ENCODE peak calls at places on chromosomes 11 and 22, in eight cellular contexts. R, P, T, H, B, J, N and S are unnamed samples.

GRCh38 chr22:30262917-30263741 is 3.5 kb downstream of the OSM start:
- DNase-seq in H (peak; percentile 85), T (peak; percentile 72), B (peak; percentile 83), R (no peak), J (peak; percentile 84), P (no peak), N (peak; percentile 83), S (peak; percentile 72)

GRCh38 chr11:17277024-17277584 is 565 bp downstream of the NUCB2 start:
- DNase-seq in T (peak; percentile 56), P (peak; percentile 34), H (no peak), J (no peak), R (no peak), N (no peak), B (peak; percentile 42), S (no peak)

GRCh38 chr22:17486313-17486712 is 77.0 kb upstream of the SLC25A18 start:
- DNase-seq in R (no peak), H (no peak), P (no peak), N (no peak), B (no peak), T (no peak), J (no peak), S (no peak)

GRCh38 chr11:118634435-118635236 is 27.2 kb downstream of the PHLDB1 start:
- DNase-seq in T (peak; percentile 81), R (no peak), J (peak; percentile 80), B (no peak), P (no peak), H (peak; percentile 92), N (peak; percentile 76), S (no peak)

GRCh38 chr11:126698576-126698975 is 302.0 kb downstream of the KIRREL3 start:
- DNase-seq in T (no peak), H (no peak), J (no peak), P (no peak), R (no peak), B (no peak), N (no peak), S (no peak)

GRCh38 chr22:47547881-47548630 is 785.6 kb downstream of the TBC1D22A start:
- DNase-seq in B (no peak), R (no peak), J (no peak), P (no peak), T (no peak), H (peak; percentile 44), N (no peak), S (no peak)

GRCh38 chr11:31711137-31711536 is 100.0 kb downstream of the PAX6 start:
- DNase-seq in T (no peak), B (no peak), P (no peak), J (no peak), H (no peak), R (no peak), N (no peak), S (no peak)

GRCh38 chr11:106281455-106282173 is 204.2 kb downstream of the AASDHPPT start:
- DNase-seq in N (no peak), H (no peak), J (no peak), B (no peak), T (peak; percentile 79), P (peak; percentile 1), R (no peak), S (no peak)

GRCh38 chr22:46676479-46676878 is 56.3 kb downstream of the GRAMD4 start:
- DNase-seq in T (no peak), P (no peak), N (no peak), R (no peak), H (no peak), B (no peak), J (no peak), S (no peak)

GRCh38 chr22:24128631-24129601 is 52.4 kb upstream of the SUSD2 start:
- DNase-seq in B (no peak), T (no peak), H (no peak), N (no peak), J (no peak), R (no peak), P (no peak), S (no peak)

DNA sequence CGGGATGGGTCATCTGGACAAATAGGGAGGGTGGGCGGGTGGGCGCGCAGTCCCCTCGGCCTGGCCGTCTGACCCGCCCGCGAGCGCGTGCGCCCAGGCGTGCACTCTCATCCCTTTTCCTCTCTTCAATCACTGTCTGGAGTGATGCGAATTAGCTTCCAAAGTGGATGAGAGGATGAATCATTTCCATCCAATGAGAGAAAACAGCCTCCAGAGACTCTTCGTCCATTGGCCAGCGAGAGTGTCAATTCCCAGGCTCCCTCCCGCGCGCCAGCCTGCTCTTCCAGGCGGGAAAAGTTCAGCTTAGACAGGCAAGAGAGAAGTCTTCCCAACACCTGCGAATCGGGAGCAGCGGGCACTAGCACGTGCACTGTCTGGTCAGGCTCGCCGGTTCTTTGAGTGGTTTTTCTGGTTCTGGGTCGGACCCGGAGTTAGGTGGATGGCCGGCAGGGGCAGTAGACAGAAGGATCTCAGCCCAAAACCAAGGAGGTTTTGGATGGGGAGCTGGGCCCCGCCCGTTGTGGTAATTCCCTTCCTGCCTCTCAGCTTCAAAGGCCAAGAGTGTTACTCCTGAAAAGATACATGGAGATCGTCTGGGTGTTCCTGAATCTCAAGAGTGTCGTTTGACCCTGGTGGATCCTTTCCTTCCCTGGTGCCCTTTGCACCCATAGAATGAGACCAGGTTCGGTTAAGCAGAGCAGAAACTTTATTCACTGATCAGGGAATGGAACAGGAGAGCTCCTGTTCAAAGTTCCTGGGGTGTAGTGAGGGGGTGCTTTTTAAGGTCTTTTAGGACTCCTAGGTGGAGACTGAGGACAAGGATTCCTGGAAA is 33.4 kb upstream of the GLYATL1 start:
- DNase-seq in J (peak; percentile 47), T (peak; percentile 88), B (no peak), N (no peak), H (no peak), R (no peak), P (peak; percentile 48), S (no peak)
- TF ChIP-seq CTCF in J (peak; percentile 56), T (peak; percentile 71), B (no peak), N (no peak), H (no peak), R (peak; percentile 47), P (no peak), S (no peak)

GRCh38 chr22:40654522-40655167 is 18.1 kb upstream of the MRTFA start:
- DNase-seq in N (no peak), R (no peak), H (no peak), J (no peak), B (no peak), T (peak; percentile 83), P (peak; percentile 41), S (no peak)
- TF ChIP-seq CTCF in N (no peak), R (peak; percentile 41), H (peak; percentile 27), J (no peak), B (no peak), T (peak; percentile 28), P (no peak), S (no peak)

DNA sequence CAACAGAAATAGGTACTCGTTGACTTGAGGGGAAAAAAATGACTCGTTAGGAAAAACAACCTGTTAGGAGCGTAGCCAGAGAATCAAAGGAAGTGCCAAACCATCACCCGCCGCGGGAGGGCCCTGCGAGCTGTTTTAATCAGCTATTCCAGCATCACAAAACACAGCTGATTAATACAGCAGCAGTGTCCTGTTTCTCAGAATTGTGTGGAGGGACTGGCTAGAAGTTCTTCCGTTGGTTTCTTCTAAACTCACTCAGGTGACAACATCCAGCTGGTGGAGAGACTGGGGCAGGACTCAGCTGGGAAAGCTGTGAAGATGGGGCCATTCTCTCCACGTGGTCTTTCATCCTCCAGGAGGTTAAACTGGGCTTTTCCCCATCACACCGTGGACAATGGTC is 28.0 kb downstream of the HSPA8 start:
- DNase-seq in T (peak; percentile 39), J (no peak), P (peak; percentile 27), R (no peak), N (no peak), H (no peak), B (no peak), S (no peak)
- TF ChIP-seq CTCF in T (peak; percentile 57), J (no peak), P (no peak), R (peak; percentile 19), N (no peak), H (no peak), B (peak; percentile 4), S (no peak)

GRCh38 chr11:69394902-69395690 is 86.4 kb upstream of the LINC01488 start:
- DNase-seq in N (no peak), R (no peak), H (peak; percentile 32), T (no peak), P (no peak), J (no peak), B (no peak), S (no peak)
- TF ChIP-seq CTCF in N (no peak), R (no peak), H (no peak), T (no peak), P (no peak), J (no peak), B (no peak), S (no peak)

GRCh38 chr11:104096900-104097299 is 60.5 kb downstream of the DDI1 start:
- DNase-seq in B (no peak), J (no peak), H (no peak), P (no peak), N (no peak), T (peak; percentile 26), R (no peak), S (no peak)

GRCh38 chr11:104098132-104098531 is 61.7 kb downstream of the DDI1 start:
- DNase-seq in H (no peak), J (no peak), T (no peak), B (no peak), P (no peak), R (no peak), N (no peak), S (no peak)

GRCh38 chr11:104093426-104094280 is 57.2 kb downstream of the DDI1 start:
- DNase-seq in N (no peak), J (no peak), T (no peak), R (no peak), P (no peak), B (no peak), H (no peak), S (no peak)

GRCh38 chr11:104094576-104094975 is 58.1 kb downstream of the DDI1 start:
- DNase-seq in B (no peak), N (no peak), R (no peak), H (no peak), T (peak; percentile 20), J (no peak), P (no peak), S (no peak)

GRCh38 chr11:104095791-104096190 is 59.4 kb downstream of the DDI1 start:
- DNase-seq in T (no peak), N (no peak), R (no peak), B (no peak), P (no peak), J (no peak), H (no peak), S (no peak)
- TF ChIP-seq CTCF in T (no peak), N (no peak), R (no peak), B (no peak), P (no peak), J (no peak), H (no peak), S (no peak)